ENCODE peak calls at places on chromosomes 7 and 10, in six cellular contexts. R, F, A, U, P and J are unnamed samples.

GRCh38 chr7:66443946-66444345 is 184.7 kb upstream of the KCTD7 start:
- DNase-seq in R (no peak), P (no peak), U (no peak), F (no peak), A (no peak), J (no peak)

GRCh38 chr10:16832351-16833080 is 15.3 kb upstream of the RSU1 start:
- DNase-seq in P (no peak), U (peak; percentile 84), F (peak; percentile 81), R (peak; percentile 72), A (no peak), J (no peak)

GRCh38 chr7:50266893-50267386 is 37.6 kb upstream of the IKZF1 start:
- DNase-seq in A (peak; percentile 29), U (peak; percentile 33), F (no peak), P (no peak), R (peak; percentile 37), J (peak; percentile 28)

GRCh38 chr10:5528989-5529701 is 4.4 kb downstream of the CALML3 start:
- DNase-seq in P (no peak), R (no peak), U (no peak), A (no peak), F (no peak), J (no peak)

GRCh38 chr10:36494386-36494785 is 631.0 kb upstream of the ANKRD30A start:
- DNase-seq in P (no peak), R (no peak), U (no peak), F (peak; percentile 88), A (no peak), J (no peak)

GRCh38 chr7:131327049-131327625 is 539 bp upstream of the MKLN1 start:
- DNase-seq in A (no peak), R (peak; percentile 66), U (peak; percentile 50), F (peak; percentile 63), P (no peak), J (peak; percentile 44)

GRCh38 chr7:141217938-141218337 is 144.1 kb downstream of the TMEM178B start:
- DNase-seq in U (no peak), F (no peak), A (no peak), R (no peak), P (no peak), J (no peak)

GRCh38 chr10:34933676-34934075 is 118.6 kb upstream of the PARD3 start:
- DNase-seq in R (no peak), U (peak; percentile 66), A (peak; percentile 55), F (no peak), P (no peak), J (no peak)

GRCh38 chr7:44912775-44913347 is 27.5 kb upstream of the PURB start:
- DNase-seq in A (no peak), P (no peak), F (peak; percentile 13), U (peak; percentile 75), R (no peak), J (no peak)

GRCh38 chr10:60182691-60183090 is 207.0 kb downstream of the ANK3 start:
- DNase-seq in R (no peak), P (no peak), A (no peak), U (no peak), F (no peak), J (no peak)

GRCh38 chr7:101717986-101718746 is 89.1 kb upstream of the MYL10 start:
- DNase-seq in U (peak; percentile 50), A (peak; percentile 25), F (no peak), P (no peak), R (peak; percentile 31), J (no peak)

GRCh38 chr7:137992738-137993394 is 9.0 kb downstream of the CREB3L2 start:
- DNase-seq in F (peak; percentile 76), U (peak; percentile 60), R (no peak), P (no peak), A (no peak), J (no peak)

GRCh38 chr7:12570148-12570528 is 382 bp upstream of the SCIN start:
- DNase-seq in A (no peak), F (peak; percentile 67), P (no peak), U (peak; percentile 27), R (peak; percentile 43), J (no peak)

GRCh38 chr10:74949024-74949423 is 122.6 kb downstream of the KAT6B start:
- DNase-seq in R (no peak), F (no peak), P (no peak), U (no peak), A (no peak), J (no peak)

GRCh38 chr7:50721661-50722259 is 60.9 kb downstream of the GRB10 start:
- DNase-seq in R (peak; percentile 45), U (peak; percentile 47), P (no peak), F (no peak), A (no peak), J (no peak)

GRCh38 chr10:15144788-15145187 is 23.7 kb downstream of the NMT2 start:
- DNase-seq in F (peak; percentile 10), A (no peak), R (no peak), P (no peak), U (no peak), J (no peak)

GRCh38 chr10:87860156-87860795 is 3.1 kb downstream of the KLLN start:
- DNase-seq in F (peak; percentile 68), P (no peak), A (no peak), U (peak; percentile 45), R (no peak), J (peak; percentile 58)

GRCh38 chr7:30863694-30864011 is 48.0 kb upstream of the AQP1 start:
- DNase-seq in A (no peak), F (no peak), U (no peak), P (no peak), R (no peak), J (no peak)

GRCh38 chr10:6232846-6233724 is 30.4 kb downstream of the PFKFB3 start:
- DNase-seq in U (no peak), A (no peak), F (no peak), R (no peak), P (no peak), J (no peak)

GRCh38 chr7:137853053-137853452 is 6.3 kb upstream of the DGKI start:
- DNase-seq in A (no peak), P (no peak), F (no peak), R (no peak), U (no peak), J (no peak)

GRCh38 chr7:154912921-154913644 is 89.8 kb downstream of the PAXIP1 start:
- DNase-seq in A (no peak), R (no peak), U (no peak), P (no peak), F (no peak), J (no peak)

GRCh38 chr10:10917031-10917430 is 100.6 kb upstream of the CELF2 start:
- DNase-seq in U (no peak), F (no peak), A (no peak), R (no peak), P (no peak), J (no peak)

GRCh38 chr10:76885815-76886214 is 751.8 kb downstream of the KCNMA1 start:
- DNase-seq in R (no peak), A (peak; percentile 24), F (no peak), P (no peak), U (no peak), J (no peak)

GRCh38 chr10:129272859-129273258 is 194.2 kb upstream of the MGMT start:
- DNase-seq in U (no peak), R (no peak), A (no peak), F (no peak), P (no peak), J (no peak)

GRCh38 chr10:129275886-129276285 is 191.2 kb upstream of the MGMT start:
- DNase-seq in U (no peak), P (no peak), F (no peak), R (no peak), A (no peak), J (no peak)

GRCh38 chr10:129277080-129277479 is 190.0 kb upstream of the MGMT start:
- DNase-seq in P (no peak), A (no peak), U (no peak), F (no peak), R (no peak), J (no peak)

GRCh38 chr10:129277804-129278203 is 189.2 kb upstream of the MGMT start:
- DNase-seq in U (no peak), A (no peak), F (no peak), R (no peak), P (no peak), J (no peak)

GRCh38 chr10:129274928-129275474 is 192.0 kb upstream of the MGMT start:
- DNase-seq in P (no peak), U (no peak), A (no peak), F (no peak), R (no peak), J (no peak)
- TF ChIP-seq CTCF in P (peak; percentile 44), U (no peak), A (no peak), F (no peak), R (no peak), J (peak; percentile 8)

GRCh38 chr10:110208614-110209398 is 1.4 kb downstream of the MXI1 start:
- DNase-seq in U (peak; percentile 49), R (peak; percentile 57), P (no peak), F (peak; percentile 51), A (peak; percentile 39), J (peak; percentile 65)
- TF ChIP-seq CTCF in U (no peak), R (no peak), P (no peak), F (peak; percentile 30), A (no peak), J (peak; percentile 32)

GRCh38 chr7:2096692-2097380 is 135.9 kb downstream of the MAD1L1 start:
- DNase-seq in P (no peak), F (no peak), A (no peak), U (no peak), R (no peak), J (no peak)
- TF ChIP-seq CTCF in P (no peak), F (no peak), A (no peak), U (no peak), R (no peak), J (no peak)

GRCh38 chr7:7970113-7970619 is 1.6 kb downstream of the GLCCI1 start:
- DNase-seq in F (no peak), U (no peak), A (no peak), R (no peak), P (no peak), J (no peak)

GRCh38 chr7:7968544-7969305 is at the start of gene GLCCI1:
- DNase-seq in U (peak; percentile 97), F (peak; percentile 97), R (peak; percentile 97), P (peak; percentile 92), A (peak; percentile 96), J (peak; percentile 95)

GRCh38 chr7:7967909-7968543 is 570 bp upstream of the GLCCI1 start:
- DNase-seq in A (no peak), F (no peak), U (no peak), P (no peak), R (no peak), J (no peak)

GRCh38 chr7:7970620-7971307 is 2.2 kb downstream of the GLCCI1 start:
- DNase-seq in U (no peak), A (no peak), P (no peak), F (peak; percentile 30), R (peak; percentile 21), J (no peak)

DNA sequence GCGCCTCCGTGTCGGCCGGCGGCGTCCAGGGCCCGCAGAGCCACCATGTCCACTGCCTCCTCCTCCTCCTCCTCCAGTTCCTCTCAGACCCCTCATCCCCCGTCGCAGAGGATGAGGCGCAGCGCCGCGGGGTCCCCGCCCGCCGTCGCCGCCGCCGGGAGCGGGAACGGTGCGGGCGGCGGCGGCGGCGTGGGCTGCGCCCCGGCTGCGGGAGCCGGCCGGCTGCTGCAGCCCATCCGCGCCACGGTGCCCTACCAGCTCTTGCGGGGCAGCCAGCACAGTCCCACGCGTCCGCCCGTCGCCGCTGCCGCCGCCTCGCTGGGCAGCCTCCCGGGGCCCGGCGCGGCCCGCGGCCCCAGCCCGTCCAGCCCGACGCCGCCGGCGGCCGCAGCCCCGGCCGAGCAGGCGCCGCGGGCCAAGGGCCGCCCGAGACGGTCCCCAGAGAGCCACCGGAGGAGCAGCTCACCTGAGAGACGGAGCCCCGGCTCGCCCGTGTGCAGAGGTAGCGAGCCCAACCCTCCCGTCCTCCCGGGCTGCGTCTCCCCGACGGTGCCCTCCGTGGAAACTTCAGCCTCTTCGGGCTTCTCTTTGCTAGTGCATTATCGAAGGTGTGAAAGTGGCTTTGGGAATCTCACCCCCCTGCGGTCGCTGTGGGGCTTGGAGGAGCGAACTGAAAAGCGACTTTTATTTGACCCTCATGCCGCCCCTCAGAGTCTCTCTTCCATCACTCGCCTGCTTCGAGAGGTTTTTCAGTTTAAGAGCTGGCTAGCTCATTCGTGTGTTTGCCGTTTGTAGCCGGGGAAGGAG is 913 bp downstream of the GLCCI1 start:
- DNase-seq in R (peak; percentile 56), P (peak; percentile 21), F (peak; percentile 53), A (peak; percentile 28), U (peak; percentile 23), J (peak; percentile 28)
- TF ChIP-seq CTCF in R (no peak), P (peak; percentile 33), F (peak; percentile 36), A (no peak), U (peak; percentile 11), J (no peak)